ENCODE peak calls at places on chromosomes 1 and 21, in ten cellular contexts. F, G, P, M, D, X, W, B, Y and C are unnamed samples.

GRCh38 chr1:159141584-159142518 is 29.6 kb upstream of the CADM3 start:
- DNase-seq in F (no peak), G (no peak), P (no peak), M (peak), D (peak), X (no peak), W (peak), B (no peak), Y (no peak), C (peak)

GRCh38 chr1:238177960-238178359 is 287.2 kb upstream of the ZP4 start:
- DNase-seq in F (peak), G (no peak), P (no peak), M (no peak), D (peak), X (no peak), W (no peak), B (no peak), Y (no peak), C (peak)

GRCh38 chr1:205449254-205449749 is 6.5 kb downstream of the BLACAT1 start:
- DNase-seq in F (no peak), G (no peak), P (no peak), M (no peak), D (no peak), X (no peak), W (no peak), B (no peak), Y (no peak), C (no peak)

GRCh38 chr21:45143855-45144254 is 69.5 kb downstream of the ADARB1 start:
- DNase-seq in F (no peak), G (no peak), P (no peak), M (no peak), D (no peak), X (no peak), W (no peak), B (no peak), Y (no peak), C (no peak)

GRCh38 chr1:240967070-240967724 is 355.2 kb upstream of the GREM2 start:
- DNase-seq in F (no peak), G (no peak), P (no peak), M (peak), D (no peak), X (no peak), W (peak), B (no peak), Y (no peak), C (no peak)

GRCh38 chr1:6635910-6636760 is 11.5 kb downstream of the THAP3 start:
- DNase-seq in F (no peak), G (no peak), P (no peak), M (no peak), D (no peak), X (no peak), W (no peak), B (no peak), Y (no peak), C (no peak)

GRCh38 chr1:16718908-16719533 is 21.3 kb upstream of the RNU1-4 start:
- DNase-seq in F (no peak), G (peak), P (no peak), M (no peak), D (no peak), X (peak), W (no peak), B (no peak), Y (no peak), C (no peak)

GRCh38 chr1:156474966-156475365 is 25.6 kb downstream of the MEF2D start:
- DNase-seq in F (no peak), G (no peak), P (no peak), M (no peak), D (no peak), X (no peak), W (no peak), B (no peak), Y (no peak), C (no peak)

GRCh38 chr1:179865377-179865776 is 12.2 kb downstream of the TOR1AIP2 start:
- DNase-seq in F (no peak), G (no peak), P (no peak), M (no peak), D (no peak), X (no peak), W (no peak), B (no peak), Y (no peak), C (no peak)

GRCh38 chr1:164648211-164649080 is 89.5 kb downstream of the PBX1 start:
- DNase-seq in F (no peak), G (no peak), P (no peak), M (no peak), D (peak), X (no peak), W (no peak), B (no peak), Y (no peak), C (no peak)

GRCh38 chr21:35244514-35244913 is 195.4 kb upstream of the RUNX1 start:
- DNase-seq in F (peak), G (no peak), P (no peak), M (peak), D (peak), X (peak), W (peak), B (no peak), Y (no peak), C (no peak)

GRCh38 chr1:156711011-156711817 is 5.8 kb upstream of the CRABP2 start:
- DNase-seq in F (no peak), G (no peak), P (no peak), M (no peak), D (no peak), X (no peak), W (peak), B (no peak), Y (no peak), C (no peak)

GRCh38 chr21:44869860-44870747 is 3.4 kb downstream of the PTTG1IP start:
- DNase-seq in F (peak), G (no peak), P (peak), M (peak), D (peak), X (peak), W (peak), B (no peak), Y (no peak), C (no peak)

GRCh38 chr1:223401873-223402789 is 8.9 kb downstream of the CCDC185 start:
- DNase-seq in F (peak), G (no peak), P (no peak), M (peak), D (peak), X (no peak), W (peak), B (no peak), Y (no peak), C (no peak)

GRCh38 chr1:225817611-225818061 is 7.7 kb downstream of the EPHX1 start:
- DNase-seq in F (peak), G (peak), P (peak), M (peak), D (peak), X (peak), W (peak), B (no peak), Y (no peak), C (no peak)

GRCh38 chr1:204923209-204923608 is 52.5 kb downstream of the NFASC start:
- DNase-seq in F (no peak), G (no peak), P (no peak), M (no peak), D (no peak), X (no peak), W (no peak), B (no peak), Y (no peak), C (peak)

GRCh38 chr1:26177182-26177684 is at the start of gene CNKSR1:
- DNase-seq in F (peak), G (peak), P (no peak), M (no peak), D (no peak), X (peak), W (no peak), B (no peak), Y (peak), C (no peak)
- TF ChIP-seq CTCF in F (peak), G (peak), P (no peak), M (no peak), D (no peak), X (no peak), W (no peak), B (no peak), Y (peak), C (no peak)

GRCh38 chr1:3910769-3911520 is 10.9 kb upstream of the C1orf174 start:
- DNase-seq in F (peak), G (peak), P (no peak), M (peak), D (peak), X (peak), W (peak), B (peak), Y (peak), C (peak)
- TF ChIP-seq CTCF in F (peak), G (peak), P (peak), M (peak), D (peak), X (peak), W (peak), B (peak), Y (peak), C (peak)

DNA sequence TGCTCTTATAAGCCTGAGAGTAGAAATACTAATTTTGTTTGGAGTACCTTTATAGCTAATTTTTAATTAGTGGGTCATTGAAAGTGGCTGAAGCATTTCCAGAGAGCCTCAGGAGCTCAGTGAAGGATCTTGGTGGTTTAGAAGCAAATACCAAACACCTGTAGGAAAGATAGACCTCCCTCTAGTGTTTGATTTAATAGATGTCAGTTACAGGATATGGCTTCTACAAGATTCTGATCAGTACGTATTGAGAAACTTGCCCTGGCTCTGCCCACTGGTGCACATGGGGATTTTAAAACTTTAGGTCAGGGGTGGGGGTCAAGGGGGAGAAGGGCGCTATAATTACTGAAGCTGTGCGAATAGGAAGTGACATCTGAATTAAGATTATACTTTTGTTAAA is 122.2 kb downstream of the POU2F1 start:
- DNase-seq in F (peak), G (no peak), P (no peak), M (no peak), D (peak), X (no peak), W (no peak), B (no peak), Y (no peak), C (no peak)
- TF ChIP-seq CTCF in F (peak), G (no peak), P (no peak), M (no peak), D (peak), X (no peak), W (no peak), B (peak), Y (peak), C (no peak)

DNA sequence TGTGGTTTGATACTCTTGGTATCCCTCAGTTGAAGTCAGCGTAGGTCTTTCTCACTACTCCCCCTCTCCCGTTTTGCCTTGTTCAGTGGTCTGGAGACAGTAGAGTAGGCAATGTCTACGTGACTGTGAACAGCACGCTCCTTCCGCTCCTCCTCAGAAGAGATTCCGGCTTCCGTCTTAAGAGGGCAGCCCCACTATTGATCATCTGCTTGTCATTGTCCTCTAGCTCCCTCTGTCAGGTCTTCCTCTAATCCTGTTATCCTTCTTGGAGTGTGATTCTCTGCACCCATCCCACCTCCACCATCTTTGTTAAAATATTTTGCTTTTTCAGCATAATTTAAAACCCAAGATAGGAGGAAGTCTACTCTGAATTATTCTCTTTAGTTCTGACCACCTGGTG is 129.9 kb upstream of the KCNK2 start:
- DNase-seq in F (no peak), G (no peak), P (no peak), M (peak), D (no peak), X (no peak), W (no peak), B (no peak), Y (no peak), C (no peak)
- TF ChIP-seq CTCF in F (no peak), G (no peak), P (no peak), M (no peak), D (no peak), X (no peak), W (no peak), B (no peak), Y (no peak), C (peak)

GRCh38 chr1:109075531-109076490 is at the start of gene TAF13:
- DNase-seq in F (peak), G (peak), P (peak), M (peak), D (peak), X (peak), W (peak), B (peak), Y (peak), C (peak)
- TF ChIP-seq CTCF in F (peak), G (no peak), P (no peak), M (peak), D (peak), X (no peak), W (no peak), B (no peak), Y (no peak), C (no peak)

GRCh38 chr1:25617626-25618432 is 1.2 kb downstream of the MAN1C1 start:
- DNase-seq in F (no peak), G (no peak), P (peak), M (no peak), D (no peak), X (peak), W (no peak), B (no peak), Y (no peak), C (peak)

GRCh38 chr1:25615563-25616079 is 970 bp upstream of the MAN1C1 start:
- DNase-seq in F (peak), G (no peak), P (no peak), M (no peak), D (no peak), X (no peak), W (no peak), B (no peak), Y (no peak), C (no peak)

GRCh38 chr1:25615172-25615541 is 1.4 kb upstream of the MAN1C1 start:
- DNase-seq in F (no peak), G (no peak), P (no peak), M (no peak), D (no peak), X (no peak), W (no peak), B (no peak), Y (no peak), C (no peak)

GRCh38 chr1:25616932-25617625 is 488 bp downstream of the MAN1C1 start:
- DNase-seq in F (no peak), G (no peak), P (peak), M (no peak), D (peak), X (no peak), W (no peak), B (peak), Y (no peak), C (peak)

GRCh38 chr1:25616080-25616931 is at the start of gene MAN1C1:
- DNase-seq in F (peak), G (peak), P (peak), M (peak), D (peak), X (peak), W (peak), B (peak), Y (peak), C (peak)
- TF ChIP-seq CTCF in F (peak), G (no peak), P (peak), M (peak), D (peak), X (no peak), W (no peak), B (peak), Y (peak), C (peak)

GRCh38 chr1:54126271-54126815 is 26.5 kb downstream of the CDCP2 start:
- DNase-seq in F (no peak), G (no peak), P (no peak), M (peak), D (peak), X (no peak), W (peak), B (no peak), Y (no peak), C (no peak)

GRCh38 chr1:54127594-54127993 is 25.2 kb downstream of the CDCP2 start:
- DNase-seq in F (no peak), G (no peak), P (no peak), M (no peak), D (no peak), X (no peak), W (no peak), B (no peak), Y (no peak), C (no peak)

GRCh38 chr1:54124472-54124871 is 28.3 kb downstream of the CDCP2 start:
- DNase-seq in F (peak), G (peak), P (no peak), M (no peak), D (no peak), X (peak), W (no peak), B (no peak), Y (no peak), C (no peak)

GRCh38 chr1:54124906-54125305 is 27.9 kb downstream of the CDCP2 start:
- DNase-seq in F (no peak), G (no peak), P (no peak), M (no peak), D (no peak), X (no peak), W (no peak), B (no peak), Y (no peak), C (no peak)

DNA sequence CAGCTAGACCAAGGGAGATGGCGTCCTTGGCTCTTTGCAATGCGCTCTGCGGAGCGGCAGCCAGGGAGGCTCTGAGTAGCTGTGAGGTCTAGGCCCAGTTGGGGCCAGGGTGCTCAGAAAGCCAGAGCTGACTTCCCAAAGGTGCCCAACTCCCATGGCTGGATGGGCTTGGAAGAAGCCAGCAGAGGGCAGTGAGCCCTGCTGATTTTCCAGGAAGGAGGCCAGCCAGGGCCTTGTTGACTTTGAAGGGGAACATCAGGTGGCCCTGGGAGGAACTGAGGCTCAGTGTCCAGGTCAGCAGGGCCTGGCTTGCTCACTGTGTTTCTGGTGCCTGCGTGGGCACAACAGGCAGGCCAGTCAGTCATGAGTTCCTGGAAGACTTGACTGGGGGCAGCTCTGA is 27.1 kb downstream of the CDCP2 start:
- DNase-seq in F (peak), G (peak), P (peak), M (peak), D (peak), X (peak), W (no peak), B (no peak), Y (no peak), C (no peak)
- TF ChIP-seq CTCF in F (peak), G (peak), P (peak), M (peak), D (peak), X (no peak), W (no peak), B (no peak), Y (no peak), C (no peak)

DNA sequence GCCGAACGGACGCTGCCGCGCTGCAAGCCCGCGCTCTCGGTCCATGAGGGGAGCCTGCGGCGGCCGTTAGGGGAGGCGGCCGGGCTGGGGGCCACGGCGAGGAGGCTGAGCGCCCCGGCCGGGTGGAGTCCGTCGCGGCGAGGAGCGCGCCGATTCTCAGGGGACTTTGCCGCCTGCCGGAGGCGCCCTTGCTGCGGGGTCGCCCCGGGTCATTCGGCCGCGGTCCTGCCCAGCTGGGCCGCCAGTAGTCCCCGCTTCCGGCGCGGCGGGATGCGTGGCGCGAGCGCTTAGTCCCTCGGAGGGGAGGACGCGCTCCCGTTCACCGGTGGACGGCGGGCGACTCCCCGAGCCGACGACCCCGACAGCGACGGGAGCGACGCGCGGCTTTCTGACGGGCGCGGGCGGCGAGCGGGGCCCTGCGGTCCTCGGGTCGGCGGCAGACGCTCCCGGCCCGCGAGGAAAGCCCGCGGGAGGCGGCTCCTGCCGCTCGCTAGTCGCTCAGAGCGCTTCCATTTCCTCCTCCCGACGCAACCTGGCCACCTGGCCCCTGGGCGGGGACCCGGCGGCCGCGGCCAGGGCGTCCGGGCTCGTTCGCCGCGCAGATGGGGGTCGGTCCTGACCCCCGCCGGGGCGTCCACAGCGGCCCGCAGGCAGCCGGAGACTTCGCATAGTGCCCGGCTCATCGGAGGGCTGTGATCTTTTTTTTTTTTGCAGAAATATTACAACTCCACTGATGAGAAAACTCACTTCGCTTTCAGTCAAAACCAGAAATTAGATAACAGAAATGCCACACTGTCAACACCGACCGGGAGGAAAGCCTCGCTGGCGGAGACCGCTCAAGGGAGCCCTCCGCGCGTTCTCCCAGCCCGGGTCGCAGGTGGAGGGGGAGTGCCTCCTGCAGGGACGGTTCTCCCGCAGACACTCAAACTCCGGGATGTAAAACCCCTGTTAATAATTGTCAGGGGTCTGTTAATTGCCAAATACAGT is 640 bp upstream of the ZBTB21 start:
- DNase-seq in F (no peak), G (peak), P (peak), M (no peak), D (peak), X (no peak), W (no peak), B (no peak), Y (peak), C (peak)
- TF ChIP-seq CTCF in F (no peak), G (no peak), P (no peak), M (no peak), D (no peak), X (no peak), W (no peak), B (peak), Y (peak), C (no peak)

DNA sequence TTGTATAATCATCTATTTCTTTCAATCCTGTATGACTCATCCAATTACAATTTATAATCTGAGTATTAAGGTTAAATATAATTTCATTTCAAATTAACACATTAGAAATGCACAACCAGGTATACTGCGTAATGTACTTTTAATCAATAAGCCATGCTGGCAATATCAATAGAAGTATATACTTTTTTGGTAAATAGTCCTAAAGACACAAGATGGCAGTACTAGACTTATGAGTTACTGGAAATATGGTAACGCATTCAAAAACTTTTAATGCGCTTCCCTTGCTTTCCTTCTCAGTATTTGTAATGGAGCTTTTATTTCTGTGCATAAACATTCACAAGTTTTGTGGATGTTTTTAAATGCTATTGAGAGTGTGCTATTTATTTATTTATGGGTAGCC is 1162.0 kb upstream of the TMPRSS15 start:
- DNase-seq in F (no peak), G (no peak), P (no peak), M (no peak), D (peak), X (no peak), W (no peak), B (no peak), Y (no peak), C (no peak)
- TF ChIP-seq CTCF in F (no peak), G (no peak), P (no peak), M (no peak), D (no peak), X (no peak), W (no peak), B (no peak), Y (no peak), C (no peak)